ENCODE peak calls at places on chromosomes 12 and 14, in five cellular contexts. U is WTC11, N is GM12878, S is K562, H is HepG2. X is an unnamed sample.

GRCh38 chr12:86727151-86727550 is 471.0 kb upstream of the MGAT4C start:
- DNase-seq in S (no peak), H (no peak), N (no peak), U (no peak), X (no peak)

GRCh38 chr14:92254786-92255185 is 68.2 kb upstream of the SLC24A4 start:
- DNase-seq in S (no peak), U (peak), N (no peak), H (no peak), X (peak)

GRCh38 chr12:49515266-49515665 is 23.6 kb upstream of the KCNH3 start:
- DNase-seq in S (no peak), N (no peak), H (no peak), U (no peak), X (no peak)

GRCh38 chr14:103932791-103933490 is 4.7 kb downstream of the TDRD9 start:
- DNase-seq in U (no peak), N (no peak), H (no peak), S (no peak), X (no peak)

GRCh38 chr12:34400986-34401658 is 378.8 kb downstream of the ALG10 start:
- DNase-seq in H (no peak), S (peak), U (peak), N (no peak), X (no peak)

GRCh38 chr12:96271469-96272199 is 77.5 kb downstream of the ELK3 start:
- DNase-seq in S (no peak), U (no peak), N (no peak), H (no peak), X (no peak)

GRCh38 chr12:23760495-23760894 is 189.0 kb downstream of the SOX5 start:
- DNase-seq in S (no peak), H (no peak), U (peak), N (no peak), X (no peak)

GRCh38 chr12:9943244-9943643 is 11.1 kb upstream of the CLEC2A start:
- DNase-seq in H (no peak), S (no peak), U (peak), N (no peak), X (no peak)

GRCh38 chr12:75944097-75944904 is 87.3 kb downstream of the PHLDA1 start:
- DNase-seq in H (peak), S (no peak), N (peak), U (no peak), X (peak)

GRCh38 chr12:7479784-7480183 is 23.8 kb downstream of the CD163 start:
- DNase-seq in N (no peak), H (no peak), U (no peak), S (no peak), X (no peak)

GRCh38 chr14:101253948-101254347 is 307.3 kb upstream of the DIO3 start:
- DNase-seq in N (no peak), S (no peak), H (no peak), U (no peak), X (no peak)

GRCh38 chr14:71070169-71070568 is 162.9 kb downstream of the PCNX1 start:
- DNase-seq in N (no peak), H (no peak), U (no peak), S (no peak), X (no peak)

GRCh38 chr12:19190292-19191031 is 60.9 kb downstream of the PLEKHA5 start:
- DNase-seq in S (no peak), U (no peak), N (no peak), H (no peak), X (no peak)

GRCh38 chr12:128970941-128971340 is 117.7 kb downstream of the GLT1D1 start:
- DNase-seq in H (no peak), N (no peak), U (no peak), S (no peak), X (no peak)

GRCh38 chr12:92702754-92703679 is at the start of gene PLEKHG7:
- DNase-seq in U (no peak), H (peak), N (peak), S (no peak), X (no peak)

GRCh38 chr14:23183479-23183878 is at the start of gene SLC7A8:
- DNase-seq in N (no peak), U (peak), S (no peak), H (no peak), X (no peak)

GRCh38 chr14:89845346-89845745 is 109.2 kb downstream of the EFCAB11 start:
- DNase-seq in H (no peak), S (no peak), U (no peak), N (no peak), X (no peak)

GRCh38 chr14:61609143-61609851 is 86.0 kb upstream of the HIF1A start:
- DNase-seq in U (peak), S (no peak), N (no peak), H (peak), X (peak)

GRCh38 chr14:39454906-39455539 is 22.8 kb upstream of the FBXO33 start:
- DNase-seq in H (no peak), U (no peak), N (no peak), S (no peak), X (no peak)

GRCh38 chr14:94051779-94052178 is 25.6 kb downstream of the OTUB2 start:
- DNase-seq in S (no peak), H (no peak), N (no peak), U (no peak), X (peak)

GRCh38 chr14:24605435-24606190 is 3.9 kb downstream of the GZMH start:
- DNase-seq in U (peak), N (no peak), H (peak), S (peak), X (peak)

GRCh38 chr14:104353921-104354701 is 215.7 kb downstream of the KIF26A start:
- DNase-seq in N (no peak), U (no peak), S (no peak), H (no peak), X (no peak)

GRCh38 chr12:51326762-51327439 is 2.9 kb upstream of the BIN2 start:
- DNase-seq in S (peak), N (peak), H (no peak), U (no peak), X (no peak)

GRCh38 chr12:20482680-20483079 is 114.3 kb downstream of the PDE3A start:
- DNase-seq in H (peak), N (no peak), S (no peak), U (no peak), X (no peak)

DNA sequence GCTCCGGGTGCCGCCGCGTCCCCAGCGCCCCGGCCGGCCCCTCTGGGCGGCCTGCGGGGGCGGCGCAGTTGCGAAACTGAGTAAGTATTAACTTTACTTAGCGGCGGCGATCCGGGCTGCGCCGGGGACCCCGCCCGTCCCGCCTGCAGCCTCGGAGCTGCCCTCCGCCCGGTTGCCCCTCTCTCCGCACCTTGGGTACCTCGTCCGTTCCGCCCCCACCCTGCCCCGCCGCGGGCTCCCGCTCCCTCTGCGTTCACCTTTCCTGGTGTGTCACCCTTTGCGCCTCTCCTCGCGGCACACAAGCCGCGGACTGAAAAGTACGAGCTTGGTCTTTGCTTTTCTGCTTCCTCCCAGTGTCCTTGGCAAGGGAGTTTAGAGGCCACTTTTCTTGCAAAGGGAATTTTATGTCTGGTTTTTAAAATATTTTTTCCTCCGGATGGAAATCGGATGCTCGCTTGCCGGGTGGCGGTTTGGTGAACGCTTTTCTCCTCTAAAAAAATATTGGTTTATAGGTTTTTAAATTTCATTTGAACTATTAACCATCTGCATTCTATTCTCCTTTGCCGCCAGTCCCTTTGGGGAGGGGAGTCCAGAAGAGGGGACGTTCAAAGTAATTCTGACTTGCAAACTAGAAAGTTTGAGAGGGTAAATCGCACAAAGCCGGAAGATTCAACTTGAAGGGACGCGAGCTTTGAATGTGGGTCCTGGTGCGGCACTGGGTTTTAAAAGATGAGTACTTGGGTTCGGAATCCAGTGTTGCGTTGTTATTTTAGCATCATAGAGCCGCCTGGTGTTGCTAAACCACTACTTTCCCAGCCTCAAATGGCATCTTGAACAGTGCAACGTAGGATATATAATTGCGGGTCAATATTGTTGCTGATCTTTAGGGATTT is 833 bp downstream of the RASSF8 start:
- DNase-seq in H (no peak), U (peak), N (no peak), S (no peak), X (peak)
- TF ChIP-seq ATF2 in H (no peak), U (no peak), N (no peak), S (no peak), X (no peak)

GRCh38 chr14:99971929-99972747 is 93.1 kb upstream of the EVL start:
- DNase-seq in U (peak), N (no peak), H (no peak), S (peak), X (no peak)
- TF ChIP-seq ATF2 in U (no peak), N (no peak), H (no peak), S (no peak), X (no peak)

GRCh38 chr14:96630281-96630680 is 128.1 kb downstream of the PAPOLA start:
- DNase-seq in H (no peak), S (no peak), N (no peak), U (no peak), X (no peak)

GRCh38 chr14:96629082-96629481 is 126.9 kb downstream of the PAPOLA start:
- DNase-seq in S (no peak), N (no peak), H (no peak), U (no peak), X (peak)

GRCh38 chr14:96627811-96628775 is 125.9 kb downstream of the PAPOLA start:
- DNase-seq in S (no peak), H (no peak), N (no peak), U (no peak), X (no peak)

GRCh38 chr14:96631030-96631429 is 128.8 kb downstream of the PAPOLA start:
- DNase-seq in N (no peak), H (no peak), U (no peak), S (no peak), X (peak)

GRCh38 chr14:96629558-96630222 is 127.5 kb downstream of the PAPOLA start:
- DNase-seq in N (no peak), S (no peak), H (no peak), U (no peak), X (peak)
- TF ChIP-seq ATF2 in N (no peak), S (no peak), H (no peak), U (no peak), X (no peak)

GRCh38 chr14:22180045-22180444 is 409.0 kb downstream of the DAD1 start:
- DNase-seq in U (no peak), S (no peak), H (no peak), N (no peak), X (no peak)

GRCh38 chr14:22178330-22178981 is 410.6 kb downstream of the DAD1 start:
- DNase-seq in S (no peak), U (no peak), N (no peak), H (no peak), X (no peak)

GRCh38 chr14:22176930-22177329 is 412.1 kb downstream of the DAD1 start:
- DNase-seq in U (no peak), H (no peak), N (no peak), S (no peak), X (no peak)

GRCh38 chr14:22177870-22178269 is 411.2 kb downstream of the DAD1 start:
- DNase-seq in H (no peak), U (no peak), N (no peak), S (no peak), X (no peak)

GRCh38 chr14:22179190-22179589 is 409.8 kb downstream of the DAD1 start:
- DNase-seq in H (no peak), U (no peak), N (no peak), S (no peak), X (no peak)
- TF ChIP-seq ATF2 in H (no peak), U (no peak), N (no peak), S (no peak), X (no peak)

GRCh38 chr12:124928912-124929530 is 14.6 kb upstream of the UBC start:
- DNase-seq in S (no peak), U (no peak), H (no peak), N (no peak), X (no peak)

GRCh38 chr12:124925117-124925516 is 10.7 kb upstream of the UBC start:
- DNase-seq in N (no peak), S (no peak), H (no peak), U (no peak), X (no peak)

GRCh38 chr12:124928095-124928911 is 13.9 kb upstream of the UBC start:
- DNase-seq in U (peak), H (no peak), S (no peak), N (no peak), X (no peak)

GRCh38 chr12:124929649-124930419 is 15.4 kb upstream of the UBC start:
- DNase-seq in S (no peak), N (no peak), H (no peak), U (no peak), X (no peak)

GRCh38 chr12:124927325-124928094 is 13.1 kb upstream of the UBC start:
- DNase-seq in U (peak), H (peak), S (peak), N (peak), X (no peak)
- TF ChIP-seq ATF2 in U (no peak), H (peak), S (no peak), N (peak), X (no peak)

GRCh38 chr14:53955234-53955556 is 1.4 kb downstream of the BMP4 start:
- DNase-seq in S (no peak), H (no peak), U (no peak), N (no peak), X (no peak)

GRCh38 chr14:53953002-53953827 is 3.4 kb downstream of the BMP4 start:
- DNase-seq in U (peak), N (no peak), S (peak), H (peak), X (no peak)

GRCh38 chr14:53952533-53952932 is 4.1 kb downstream of the BMP4 start:
- DNase-seq in H (no peak), U (no peak), S (no peak), N (no peak), X (no peak)

GRCh38 chr14:53954551-53955233 is 1.9 kb downstream of the BMP4 start:
- DNase-seq in U (peak), S (no peak), N (no peak), H (no peak), X (no peak)

DNA sequence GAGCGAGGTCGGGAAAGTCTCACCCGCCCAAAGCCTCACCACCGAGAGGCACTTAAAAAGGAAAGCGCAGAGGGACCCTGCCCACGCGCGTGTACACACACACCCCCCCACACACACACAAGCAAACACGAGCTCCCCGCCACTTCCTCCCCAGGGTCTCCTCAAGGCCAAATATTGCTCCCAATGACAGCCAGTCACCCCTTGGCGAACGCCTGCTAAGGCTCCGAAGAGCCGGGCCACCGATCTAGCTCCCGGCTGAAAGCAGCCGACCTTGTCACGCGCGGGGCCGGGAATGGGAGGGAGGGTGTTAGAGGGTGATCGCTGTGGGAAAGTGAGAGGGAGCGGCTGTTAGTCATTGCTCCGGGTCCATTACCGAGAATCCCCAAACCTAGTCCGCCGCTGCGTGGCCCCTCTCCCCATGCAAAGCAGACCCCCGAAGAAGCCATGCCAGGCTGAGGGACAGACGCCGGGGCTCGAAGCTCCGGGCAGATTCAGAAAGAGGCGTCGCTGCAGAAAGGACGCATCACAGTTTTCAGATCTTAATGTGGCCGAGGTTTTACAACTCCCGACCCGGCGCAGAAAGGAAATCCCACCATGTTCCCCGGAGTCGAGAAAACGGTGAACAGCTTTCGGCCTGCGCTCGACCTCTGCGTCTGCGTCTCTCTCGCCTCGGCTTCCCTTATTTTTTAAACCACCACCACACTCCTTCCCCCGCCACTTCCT is 2.6 kb downstream of the BMP4 start:
- DNase-seq in S (no peak), H (peak), N (no peak), U (peak), X (no peak)
- TF ChIP-seq ATF2 in S (no peak), H (no peak), N (no peak), U (no peak), X (no peak)

GRCh38 chr14:105622329-105622955 is 96.1 kb downstream of the TMEM121 start:
- DNase-seq in N (no peak), U (no peak), S (no peak), H (no peak), X (no peak)
- TF ChIP-seq ATF2 in N (no peak), U (no peak), S (no peak), H (no peak), X (no peak)

GRCh38 chr14:41532255-41532654 is 74.4 kb upstream of the LRFN5 start:
- DNase-seq in U (no peak), S (no peak), H (no peak), N (no peak), X (no peak)
- TF ChIP-seq ATF2 in U (no peak), S (no peak), H (no peak), N (no peak), X (no peak)

X was measured in H1.